ENCODE peak calls at places on chromosomes 7 and 10, in four cellular contexts. One of them, this sample, is unnamed.

GRCh38 chr10:71632896-71633600 is 86.5 kb downstream of the C10orf105 start:
- DNase-seq in HepG2: no peak
- DNase-seq in K562: peak
- DNase-seq in GM12878: no peak
- DNase-seq in this sample: no peak

GRCh38 chr10:32327364-32327691 is 19.6 kb downstream of the EPC1 start:
- DNase-seq in K562: no peak
- DNase-seq in GM12878: no peak
- DNase-seq in HepG2: no peak
- DNase-seq in this sample: no peak

GRCh38 chr10:80281784-80282505 is 7.5 kb downstream of the MAT1A start:
- DNase-seq in HepG2: peak
- DNase-seq in K562: peak
- DNase-seq in GM12878: no peak
- DNase-seq in this sample: no peak

GRCh38 chr10:19663344-19663743 is 152.9 kb upstream of the PLXDC2 start:
- DNase-seq in K562: no peak
- DNase-seq in GM12878: no peak
- DNase-seq in HepG2: no peak
- DNase-seq in this sample: no peak

GRCh38 chr10:88459523-88459922 is 123.6 kb downstream of the RNLS start:
- DNase-seq in GM12878: no peak
- DNase-seq in HepG2: no peak
- DNase-seq in K562: no peak
- DNase-seq in this sample: no peak

GRCh38 chr7:118185163-118185860 is 1.3 kb downstream of the LSM8 start:
- DNase-seq in K562: no peak
- DNase-seq in GM12878: no peak
- DNase-seq in HepG2: no peak
- DNase-seq in this sample: no peak

GRCh38 chr10:62426600-62426999 is 52.4 kb downstream of the ZNF365 start:
- DNase-seq in K562: no peak
- DNase-seq in HepG2: no peak
- DNase-seq in GM12878: no peak
- DNase-seq in this sample: no peak

GRCh38 chr10:121956111-121957061 is 18.6 kb downstream of the NSMCE4A start:
- DNase-seq in K562: no peak
- DNase-seq in GM12878: no peak
- DNase-seq in HepG2: no peak
- DNase-seq in this sample: no peak

GRCh38 chr7:155490697-155491628 is 33.0 kb downstream of the EN2 start:
- DNase-seq in GM12878: no peak
- DNase-seq in HepG2: no peak
- DNase-seq in K562: no peak
- DNase-seq in this sample: peak

GRCh38 chr7:55504093-55504859 is 68.0 kb downstream of the VOPP1 start:
- DNase-seq in GM12878: no peak
- DNase-seq in HepG2: no peak
- DNase-seq in K562: no peak
- DNase-seq in this sample: no peak

GRCh38 chr10:114388275-114388674 is 16.0 kb downstream of the AFAP1L2 start:
- DNase-seq in K562: no peak
- DNase-seq in GM12878: peak
- DNase-seq in HepG2: no peak
- DNase-seq in this sample: no peak

GRCh38 chr7:27546610-27547009 is 116.1 kb downstream of the HIBADH start:
- DNase-seq in GM12878: no peak
- DNase-seq in HepG2: no peak
- DNase-seq in K562: no peak
- DNase-seq in this sample: no peak

GRCh38 chr7:163971-164881 is 28.1 kb upstream of the FAM20C start:
- DNase-seq in K562: no peak
- DNase-seq in HepG2: no peak
- DNase-seq in GM12878: no peak
- DNase-seq in this sample: no peak

GRCh38 chr10:21807162-21807561 is 196.4 kb downstream of the DNAJC1 start:
- DNase-seq in HepG2: no peak
- DNase-seq in K562: peak
- DNase-seq in GM12878: no peak
- DNase-seq in this sample: peak

GRCh38 chr7:25579688-25580075 is 351.4 kb upstream of the NPVF start:
- DNase-seq in K562: no peak
- DNase-seq in GM12878: no peak
- DNase-seq in HepG2: no peak
- DNase-seq in this sample: no peak

GRCh38 chr7:47217570-47218360 is 364.1 kb downstream of the TNS3 start:
- DNase-seq in GM12878: no peak
- DNase-seq in K562: no peak
- DNase-seq in HepG2: no peak
- DNase-seq in this sample: no peak

GRCh38 chr10:4131407-4132215 is 346.6 kb upstream of the KLF6 start:
- DNase-seq in HepG2: no peak
- DNase-seq in K562: no peak
- DNase-seq in GM12878: peak
- DNase-seq in this sample: no peak

GRCh38 chr7:82697897-82698296 is 254.3 kb upstream of the CACNA2D1 start:
- DNase-seq in HepG2: no peak
- DNase-seq in GM12878: no peak
- DNase-seq in K562: no peak
- DNase-seq in this sample: no peak

GRCh38 chr7:4731803-4732202 is 43.6 kb upstream of the AP5Z1 start:
- DNase-seq in K562: no peak
- DNase-seq in GM12878: no peak
- DNase-seq in HepG2: no peak
- DNase-seq in this sample: no peak

GRCh38 chr7:67438174-67438837 is 441.7 kb downstream of the TYW1 start:
- DNase-seq in K562: peak
- DNase-seq in GM12878: no peak
- DNase-seq in HepG2: no peak
- DNase-seq in this sample: no peak

GRCh38 chr7:12456506-12456905 is 52.8 kb upstream of the VWDE start:
- DNase-seq in HepG2: no peak
- DNase-seq in GM12878: no peak
- DNase-seq in K562: no peak
- DNase-seq in this sample: no peak

GRCh38 chr10:17116193-17116592 is 13.4 kb downstream of the CUBN start:
- DNase-seq in GM12878: no peak
- DNase-seq in HepG2: no peak
- DNase-seq in K562: no peak
- DNase-seq in this sample: no peak

GRCh38 chr7:42014625-42015412 is 222.2 kb downstream of the GLI3 start:
- DNase-seq in HepG2: peak
- DNase-seq in GM12878: no peak
- DNase-seq in K562: peak
- DNase-seq in this sample: peak

GRCh38 chr7:158747408-158747807 is 42.8 kb upstream of the NCAPG2 start:
- DNase-seq in HepG2: no peak
- DNase-seq in GM12878: no peak
- DNase-seq in K562: no peak
- DNase-seq in this sample: no peak

GRCh38 chr10:73577788-73578187 is 13.4 kb downstream of the USP54 start:
- DNase-seq in K562: no peak
- DNase-seq in GM12878: no peak
- DNase-seq in HepG2: no peak
- DNase-seq in this sample: no peak

GRCh38 chr10:79052311-79053080 is 16.3 kb upstream of the ZMIZ1 start:
- DNase-seq in GM12878: no peak
- DNase-seq in K562: peak
- DNase-seq in HepG2: peak
- DNase-seq in this sample: peak
- TF ChIP-seq CTCF in GM12878: peak
- TF ChIP-seq CTCF in K562: peak
- TF ChIP-seq CTCF in HepG2: peak
- TF ChIP-seq CTCF in this sample: no peak

DNA sequence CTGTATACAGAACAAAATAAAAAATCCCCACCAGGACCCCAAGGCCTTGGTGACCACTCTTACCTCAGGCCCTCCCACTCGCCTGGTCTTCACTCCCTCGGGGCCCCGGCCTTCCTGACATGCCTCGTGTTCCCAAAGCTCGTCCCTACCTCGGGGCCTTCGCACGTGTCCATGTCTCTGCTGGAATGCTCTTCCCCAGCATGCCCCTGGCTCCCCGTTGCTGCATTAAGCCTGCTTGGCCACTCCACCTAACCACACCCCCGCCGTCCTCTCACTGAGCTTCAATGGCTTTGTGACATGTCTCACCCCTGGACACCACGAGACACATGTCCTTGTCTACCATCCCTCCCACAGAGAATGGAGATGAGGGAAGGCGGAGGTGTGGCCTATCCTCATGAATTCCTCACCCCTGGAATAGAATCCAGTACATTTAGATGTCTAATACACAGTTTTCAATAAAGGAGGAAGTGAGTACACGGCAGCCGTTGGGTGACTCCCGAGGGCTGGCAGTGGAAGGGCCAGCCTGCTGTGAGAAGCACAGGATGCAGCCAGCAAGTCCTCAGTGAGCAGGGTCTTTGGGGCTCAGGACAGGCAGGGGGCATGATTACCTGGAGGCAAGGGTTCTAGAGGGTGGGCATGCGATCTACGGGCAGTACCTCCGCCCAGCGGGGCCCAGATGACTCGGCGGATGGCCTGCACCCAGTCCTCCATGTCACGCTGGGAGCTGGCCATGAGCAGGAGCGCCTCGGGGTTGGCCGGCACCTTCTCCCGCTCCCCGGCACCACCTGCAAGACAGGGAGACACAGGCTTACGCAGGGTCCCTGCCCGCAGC is 125.7 kb downstream of the ARHGAP22 start:
- DNase-seq in GM12878: no peak
- DNase-seq in K562: no peak
- DNase-seq in HepG2: no peak
- DNase-seq in this sample: no peak
- TF ChIP-seq NR2C2 in GM12878: no peak
- TF ChIP-seq NR2C2 in K562: no peak
- TF ChIP-seq NR2C2 in HepG2: no peak
- TF ChIP-seq NR2C2 in this sample: no peak

GRCh38 chr10:48957361-48957760 is 17.7 kb upstream of the LRRC18 start:
- DNase-seq in HepG2: no peak
- DNase-seq in GM12878: no peak
- DNase-seq in K562: no peak
- DNase-seq in this sample: no peak

GRCh38 chr10:48964038-48964437 is 24.4 kb upstream of the LRRC18 start:
- DNase-seq in GM12878: no peak
- DNase-seq in K562: no peak
- DNase-seq in HepG2: no peak
- DNase-seq in this sample: no peak

GRCh38 chr10:48958598-48959200 is 19.1 kb upstream of the LRRC18 start:
- DNase-seq in GM12878: no peak
- DNase-seq in K562: no peak
- DNase-seq in HepG2: no peak
- DNase-seq in this sample: no peak
- TF ChIP-seq SP1 in GM12878: no peak
- TF ChIP-seq SP1 in K562: no peak
- TF ChIP-seq SP1 in HepG2: no peak
- TF ChIP-seq SP1 in this sample: no peak

DNA sequence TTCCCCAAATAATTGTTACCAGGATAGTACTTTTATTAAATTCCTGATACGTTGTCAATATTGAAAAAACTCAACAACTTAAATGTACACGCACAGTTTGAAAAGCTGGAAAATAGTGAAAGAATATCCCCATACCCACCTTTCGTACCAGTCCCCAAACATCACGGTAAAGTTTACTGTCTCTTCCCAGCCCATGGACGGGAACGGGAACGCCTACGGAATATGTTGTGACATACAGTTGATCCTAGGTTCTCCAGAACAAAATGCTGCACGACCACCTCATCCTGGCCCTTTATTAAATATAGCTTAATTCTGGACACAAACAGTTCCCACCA is 533 bp upstream of the BCAP29 start:
- DNase-seq in K562: no peak
- DNase-seq in GM12878: no peak
- DNase-seq in HepG2: peak
- DNase-seq in this sample: no peak
- TF ChIP-seq CTCF in K562: no peak
- TF ChIP-seq CTCF in GM12878: no peak
- TF ChIP-seq CTCF in HepG2: no peak
- TF ChIP-seq CTCF in this sample: no peak